ENCODE peak calls at places on chromosomes 1 and 21, in six cellular contexts. M is AG09319; N is SK-N-SH; D is fibroblast of pulmonary artery; K is bronchial epithelial cell; F is activated CD8-positive, alpha-beta T cell treated with anti-CD3 and anti-CD28 coated beads for 36 hours. Q is an unnamed sample.

GRCh38 chr1:54519709-54520108 is 28.3 kb upstream of the ACOT11 start:
- DNase-seq in M (no peak), N (peak), K (no peak), F (no peak), D (no peak), Q (no peak)

GRCh38 chr1:192700834-192701271 is 64.9 kb downstream of the RGS13 start:
- DNase-seq in M (peak), K (peak), F (no peak), D (peak), N (no peak), Q (no peak)

GRCh38 chr21:28436286-28436932 is 556.3 kb downstream of the LTN1 start:
- DNase-seq in D (peak), M (no peak), F (no peak), N (no peak), K (peak), Q (no peak)

GRCh38 chr1:241215203-241215602 is 141.8 kb downstream of the RGS7 start:
- DNase-seq in M (no peak), K (no peak), F (no peak), N (no peak), D (no peak), Q (no peak)

GRCh38 chr1:232542633-232543032 is 87.3 kb downstream of the SIPA1L2 start:
- DNase-seq in K (no peak), D (no peak), M (no peak), N (no peak), F (no peak), Q (no peak)

GRCh38 chr1:51283977-51284376 is 46.4 kb downstream of the TTC39A start:
- DNase-seq in M (no peak), N (no peak), D (no peak), F (no peak), K (no peak), Q (no peak)

GRCh38 chr1:152047607-152047953 is 10.8 kb upstream of the S100A11 start:
- DNase-seq in M (no peak), K (peak), N (no peak), D (no peak), F (no peak), Q (no peak)

GRCh38 chr1:10617318-10617717 is 142.6 kb downstream of the PEX14 start:
- DNase-seq in F (no peak), K (no peak), M (no peak), D (no peak), N (no peak), Q (peak)

GRCh38 chr1:112575154-112575804 is 43.7 kb downstream of the ST7L start:
- DNase-seq in K (peak), D (peak), N (no peak), M (peak), F (no peak), Q (no peak)

GRCh38 chr1:245094954-245095353 is 59.8 kb upstream of the KIF26B start:
- DNase-seq in N (no peak), F (no peak), D (no peak), M (no peak), K (no peak), Q (no peak)

GRCh38 chr1:180277476-180278192 is 47.6 kb downstream of the LHX4 start:
- DNase-seq in D (no peak), N (no peak), K (no peak), M (no peak), F (no peak), Q (no peak)

GRCh38 chr1:184945678-184946412 is 28.5 kb downstream of the NIBAN1 start:
- DNase-seq in N (no peak), D (peak), K (no peak), F (no peak), M (peak), Q (peak)

GRCh38 chr1:221714227-221715116 is 27.4 kb downstream of the DUSP10 start:
- DNase-seq in N (no peak), K (no peak), F (no peak), M (no peak), D (no peak), Q (no peak)

GRCh38 chr1:47432071-47433036 is 5.5 kb upstream of the FOXD2 start:
- DNase-seq in M (no peak), N (peak), D (peak), F (peak), K (peak), Q (peak)

GRCh38 chr1:59445040-59445439 is 148.1 kb downstream of the FGGY start:
- DNase-seq in N (no peak), D (peak), K (peak), M (no peak), F (no peak), Q (no peak)

GRCh38 chr1:70043806-70044205 is 161.6 kb downstream of the LRRC40 start:
- DNase-seq in M (peak), D (peak), F (no peak), N (no peak), K (peak), Q (no peak)

GRCh38 chr1:7645751-7646048 is 125.4 kb upstream of the VAMP3 start:
- DNase-seq in N (no peak), D (no peak), M (no peak), K (no peak), F (no peak), Q (no peak)

GRCh38 chr1:90579212-90579802 is 137.8 kb downstream of the BARHL2 start:
- DNase-seq in F (no peak), K (peak), N (peak), D (peak), M (peak), Q (peak)

GRCh38 chr1:3415260-3415952 is 39.1 kb upstream of the ARHGEF16 start:
- DNase-seq in K (no peak), F (no peak), M (no peak), D (no peak), N (no peak), Q (no peak)

GRCh38 chr1:223299553-223299952 is 64.4 kb downstream of the SUSD4 start:
- DNase-seq in M (no peak), F (no peak), N (no peak), D (no peak), K (no peak), Q (no peak)

GRCh38 chr1:209800984-209801834 is 4.7 kb downstream of the IRF6 start:
- DNase-seq in K (no peak), N (peak), M (no peak), D (peak), F (no peak), Q (no peak)

GRCh38 chr1:24903955-24904730 is 25.9 kb downstream of the RUNX3 start:
- DNase-seq in D (no peak), F (no peak), M (no peak), K (no peak), N (no peak), Q (no peak)

GRCh38 chr1:20185834-20186782 is at the start of the genes PLA2G2C and UBXN10:
- DNase-seq in K (no peak), N (peak), F (peak), D (no peak), M (no peak), Q (peak)

GRCh38 chr1:78143152-78143551 is 97.4 kb downstream of the GIPC2 start:
- DNase-seq in D (no peak), M (no peak), K (no peak), F (peak), N (no peak), Q (peak)

GRCh38 chr1:65065535-65066378 is 82.2 kb upstream of the AK4 start:
- DNase-seq in F (no peak), D (no peak), N (peak), K (no peak), M (no peak), Q (no peak)

GRCh38 chr1:8267307-8267706 is 50.6 kb upstream of the SLC45A1 start:
- DNase-seq in M (no peak), D (no peak), K (no peak), F (no peak), N (no peak), Q (no peak)

GRCh38 chr1:178724734-178725602 is at the start of gene RALGPS2:
- DNase-seq in D (peak), K (peak), F (peak), N (peak), M (no peak), Q (peak)

GRCh38 chr1:1260843-1261560 is 12.7 kb downstream of the UBE2J2 start:
- DNase-seq in M (no peak), F (no peak), N (no peak), K (no peak), D (no peak), Q (no peak)

GRCh38 chr1:40256401-40257084 is 1.5 kb upstream of the ZMPSTE24 start:
- DNase-seq in N (no peak), D (no peak), K (no peak), F (no peak), M (no peak), Q (no peak)

GRCh38 chr1:56686171-56686570 is 41.1 kb downstream of the PRKAA2 start:
- DNase-seq in D (peak), N (no peak), K (peak), F (no peak), M (no peak), Q (no peak)

GRCh38 chr1:240138867-240139266 is 47.2 kb downstream of the FMN2 start:
- DNase-seq in M (no peak), F (no peak), N (no peak), K (no peak), D (no peak), Q (no peak)

GRCh38 chr1:94723899-94724298 is 96.3 kb upstream of the SLC44A3 start:
- DNase-seq in N (no peak), D (no peak), M (no peak), K (no peak), F (no peak), Q (no peak)

DNA sequence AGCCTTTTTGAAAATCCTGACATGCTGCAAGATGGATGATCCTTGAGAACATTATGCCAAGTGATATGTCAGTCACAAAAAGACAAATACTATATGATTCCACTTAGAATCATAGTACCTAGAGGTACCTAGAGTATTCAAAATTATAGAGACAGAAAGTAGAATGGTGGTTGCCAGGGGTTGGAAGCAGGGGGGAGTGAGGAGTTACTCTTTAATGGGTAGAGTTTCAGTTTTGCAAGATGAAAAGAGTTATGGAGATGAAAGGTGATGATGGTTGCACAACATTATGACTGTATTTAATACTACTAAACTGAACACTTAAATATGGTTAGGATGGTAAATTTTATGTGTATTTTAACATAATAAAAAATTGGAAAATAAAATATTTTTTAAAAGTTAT is 37.9 kb upstream of the PODN start:
- DNase-seq in N (no peak), F (peak), K (no peak), D (no peak), M (no peak), Q (no peak)
- TF ChIP-seq CTCF in N (no peak), F (no peak), K (no peak), D (no peak), M (no peak), Q (no peak)

DNA sequence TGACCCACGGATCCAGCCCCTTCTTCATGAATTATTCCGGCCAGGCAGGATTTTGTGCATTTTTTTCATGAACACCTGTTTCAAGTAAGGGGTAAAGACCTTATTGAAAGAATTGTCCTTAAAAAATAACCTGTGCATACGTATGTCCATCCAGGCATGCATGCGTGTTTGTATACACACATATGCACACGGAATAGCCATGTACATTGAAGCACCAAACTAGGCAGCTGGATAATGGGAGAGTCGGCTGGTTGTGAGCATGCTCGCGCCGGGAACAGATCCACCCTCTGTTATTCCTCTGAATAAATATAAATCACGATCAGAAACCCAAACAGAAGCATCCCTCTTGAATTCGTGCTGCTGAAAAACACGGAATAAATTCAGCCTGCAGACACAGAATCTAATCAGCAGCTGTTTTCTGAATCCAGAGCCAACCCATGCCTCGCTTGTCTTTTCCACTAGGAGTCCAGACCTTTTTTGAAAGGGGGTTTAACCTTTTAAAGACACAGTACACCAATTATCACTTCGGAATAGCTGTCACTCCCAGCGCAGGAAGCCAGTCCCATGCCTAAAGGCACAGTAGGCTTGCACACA is at the start of gene HIVEP3:
- DNase-seq in F (no peak), M (no peak), N (peak), D (peak), K (no peak), Q (no peak)
- TF ChIP-seq CTCF in F (no peak), M (no peak), N (peak), D (peak), K (peak), Q (no peak)

GRCh38 chr1:21320410-21321107 is 30.3 kb upstream of the ECE1 start:
- DNase-seq in F (no peak), M (no peak), K (no peak), N (no peak), D (no peak), Q (no peak)

GRCh38 chr1:21319447-21320407 is 29.5 kb upstream of the ECE1 start:
- DNase-seq in F (no peak), D (no peak), M (no peak), K (no peak), N (peak), Q (no peak)

GRCh38 chr1:21323091-21323490 is 32.8 kb upstream of the ECE1 start:
- DNase-seq in F (no peak), K (no peak), M (no peak), N (no peak), D (peak), Q (no peak)

GRCh38 chr1:21322681-21323016 is 32.4 kb upstream of the ECE1 start:
- DNase-seq in K (no peak), M (no peak), N (no peak), F (no peak), D (peak), Q (no peak)

DNA sequence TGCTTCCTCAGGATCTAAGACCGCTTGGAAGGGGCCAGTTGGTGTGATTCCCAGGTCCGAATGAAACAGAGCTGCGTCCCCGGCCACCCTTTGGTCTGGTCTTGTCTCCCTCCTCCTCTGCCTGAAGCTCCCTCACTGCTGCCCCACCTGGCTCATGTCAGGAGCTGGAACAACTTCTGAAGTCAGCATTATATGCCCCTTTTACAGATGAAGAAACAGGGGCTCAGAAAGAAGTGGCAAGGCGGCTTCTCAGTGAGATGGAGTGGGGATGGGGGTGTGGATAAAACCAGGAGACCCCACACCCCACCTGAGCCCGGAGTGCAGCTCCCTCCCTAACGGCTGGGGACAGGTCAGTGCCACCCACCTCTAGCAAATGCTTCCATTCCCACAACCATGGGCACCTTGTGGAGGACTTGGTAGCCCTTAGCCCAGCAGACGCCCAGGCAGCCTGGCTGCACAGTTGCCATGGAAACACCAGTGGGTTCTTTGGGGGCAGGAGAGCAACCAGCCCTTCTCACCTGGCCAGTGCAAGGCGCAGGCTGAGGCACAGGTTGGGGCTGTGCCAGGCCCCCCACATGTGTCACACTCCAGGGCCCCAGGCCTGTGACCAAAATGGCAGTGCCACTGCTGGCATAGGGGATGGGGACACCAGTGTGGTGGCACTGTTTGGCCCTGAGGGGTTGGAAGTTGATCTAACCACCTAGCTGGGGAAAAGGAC is 31.9 kb upstream of the ECE1 start:
- DNase-seq in M (no peak), N (no peak), D (no peak), K (no peak), F (no peak), Q (no peak)
- TF ChIP-seq CTCF in M (no peak), N (peak), D (peak), K (no peak), F (no peak), Q (no peak)

DNA sequence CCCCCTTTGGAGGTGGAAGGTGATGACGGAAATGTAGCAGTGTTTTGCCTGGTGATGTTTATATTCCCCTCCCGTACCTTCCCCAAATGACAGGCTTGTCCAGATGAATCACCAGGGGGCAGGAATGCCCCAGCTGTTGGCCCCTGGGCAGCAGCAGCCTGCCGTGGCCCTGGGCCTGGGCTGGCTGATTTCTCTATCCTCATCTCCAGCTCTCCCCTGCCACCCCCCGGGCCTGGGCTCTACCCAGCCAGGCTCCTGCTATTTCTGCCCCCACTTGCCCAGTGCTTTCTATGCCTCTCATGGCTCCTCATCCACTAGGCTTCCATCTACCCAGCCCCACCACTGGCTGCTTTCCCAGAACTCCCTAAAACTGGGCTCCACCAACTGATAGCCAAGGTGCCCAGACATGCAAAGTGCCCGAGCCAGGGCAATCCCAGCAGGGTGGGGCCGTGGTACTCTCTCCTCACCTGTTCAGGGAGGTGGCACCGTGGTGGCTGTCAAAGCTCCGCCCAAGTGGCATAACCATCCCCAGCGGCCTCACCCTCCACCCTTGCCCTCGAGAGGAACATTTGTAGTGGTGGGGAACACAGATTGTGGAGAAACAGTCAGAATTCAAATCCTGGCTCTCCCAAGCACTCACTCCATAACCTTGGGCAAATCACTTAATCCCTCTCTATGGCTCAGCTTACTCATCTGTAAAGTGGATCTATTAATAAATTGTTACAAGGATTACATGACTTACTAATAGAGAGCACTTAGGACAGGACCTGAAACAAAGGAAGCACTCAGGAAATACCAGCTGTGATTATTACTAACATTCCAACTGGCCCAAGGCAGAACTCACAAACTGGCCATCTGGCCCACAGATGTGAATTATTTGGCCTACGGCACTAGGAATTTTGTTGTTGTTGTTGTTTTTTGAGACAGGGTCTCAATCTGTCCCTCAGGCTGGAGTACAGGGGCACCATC is 12.8 kb upstream of the ECE1 start:
- DNase-seq in N (peak), M (peak), D (peak), F (no peak), K (peak), Q (no peak)
- TF ChIP-seq CTCF in N (peak), M (peak), D (peak), F (no peak), K (no peak), Q (no peak)

DNA sequence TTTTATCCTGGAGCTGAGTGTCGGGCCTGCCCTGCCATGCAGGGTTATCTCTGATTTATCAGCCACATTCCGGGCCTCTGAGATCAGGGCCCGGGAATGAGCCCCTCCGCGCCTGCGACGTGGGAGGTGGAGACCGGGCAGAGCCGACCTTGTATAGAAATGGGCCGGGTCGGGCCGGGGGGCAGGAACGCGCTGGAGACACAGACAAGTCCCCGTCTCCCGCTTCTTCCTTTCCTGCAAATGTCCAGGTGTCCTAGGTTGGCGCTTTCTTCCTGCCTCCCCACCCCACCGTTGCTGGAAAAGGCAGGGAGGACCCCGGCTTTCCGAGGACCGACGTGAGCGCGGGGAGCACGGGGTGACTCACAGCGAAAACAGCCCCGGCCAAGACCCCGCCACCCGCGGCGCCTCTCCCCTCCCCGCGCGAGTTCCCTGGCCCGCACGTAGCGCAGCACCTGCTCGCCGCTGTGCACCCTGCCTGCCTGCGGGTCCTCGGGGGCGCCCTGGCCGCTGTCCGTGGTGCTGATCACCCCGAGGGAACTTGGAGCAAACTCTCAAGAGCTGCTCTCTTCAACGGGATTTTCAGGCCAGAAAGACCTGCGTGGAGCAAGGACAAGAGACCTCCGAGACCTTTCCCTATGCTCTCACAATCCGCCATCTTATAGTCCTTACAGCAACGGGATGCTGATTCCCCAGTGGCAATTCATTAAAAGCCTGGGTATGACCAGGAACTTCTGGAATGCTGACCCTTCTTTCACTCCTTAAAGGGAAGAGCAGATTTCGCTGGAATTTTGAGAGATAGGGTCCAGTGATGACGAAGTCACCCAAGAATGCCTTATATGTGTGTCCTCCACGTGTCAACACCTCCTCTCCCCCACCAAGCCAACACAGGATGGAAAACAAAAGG is 475 bp upstream of the NPPB start:
- DNase-seq in M (no peak), D (peak), N (no peak), F (peak), K (peak), Q (peak)
- TF ChIP-seq CTCF in M (peak), D (peak), N (peak), F (peak), K (peak), Q (no peak)

GRCh38 chr1:154750681-154751665 is 119.1 kb downstream of the KCNN3 start:
- DNase-seq in N (no peak), K (no peak), F (no peak), M (no peak), D (no peak), Q (no peak)

GRCh38 chr1:154749078-154749760 is 120.9 kb downstream of the KCNN3 start:
- DNase-seq in N (no peak), F (peak), K (peak), M (no peak), D (peak), Q (no peak)

GRCh38 chr1:154753426-154753825 is 116.7 kb downstream of the KCNN3 start:
- DNase-seq in D (no peak), K (no peak), M (no peak), F (no peak), N (no peak), Q (no peak)

GRCh38 chr1:154752273-154753030 is 117.6 kb downstream of the KCNN3 start:
- DNase-seq in D (no peak), K (no peak), N (no peak), F (peak), M (no peak), Q (no peak)

GRCh38 chr1:154751690-154752089 is 118.4 kb downstream of the KCNN3 start:
- DNase-seq in N (no peak), K (no peak), F (peak), M (no peak), D (peak), Q (no peak)
- TF ChIP-seq CTCF in N (no peak), K (no peak), F (no peak), M (no peak), D (no peak), Q (no peak)

Q was measured in GM10248.